ENCODE peak calls at places on chromosomes 13 and 19, in four cellular contexts. K is pancreas, E is brain microvascular endothelial cell, J is ascending aorta. V is an unnamed sample.

GRCh38 chr13:40141859-40142555 is 486.5 kb downstream of the COG6 start:
- DNase-seq in K (no peak), E (no peak), J (no peak), V (peak; percentile 29)

GRCh38 chr19:48495391-48495790 is 16.2 kb downstream of the LMTK3 start:
- DNase-seq in K (no peak), E (no peak), J (no peak), V (no peak)

GRCh38 chr13:48939728-48940127 is 36.0 kb upstream of the FNDC3A start:
- DNase-seq in K (no peak), E (no peak), J (no peak), V (no peak)

GRCh38 chr19:1860133-1860775 is 3.1 kb downstream of the KLF16 start:
- DNase-seq in K (no peak), E (peak; percentile 78), J (no peak), V (no peak)

GRCh38 chr19:48135411-48135810 is 24.8 kb upstream of the PLA2G4C start:
- DNase-seq in K (no peak), E (no peak), J (no peak), V (no peak)

GRCh38 chr13:38090913-38091312 is 221.3 kb upstream of the TRPC4 start:
- DNase-seq in K (no peak), E (no peak), J (no peak), V (no peak)

GRCh38 chr13:114112826-114113322 is 19.5 kb downstream of the RASA3 start:
- DNase-seq in K (no peak), E (no peak), J (peak; percentile 48), V (no peak)

GRCh38 chr19:33718668-33719259 is 77.9 kb upstream of the KCTD15 start:
- DNase-seq in K (no peak), E (no peak), J (no peak), V (no peak)

GRCh38 chr19:30216453-30216852 is 155.7 kb upstream of the ZNF536 start:
- DNase-seq in K (no peak), E (no peak), J (no peak), V (no peak)

GRCh38 chr13:37319041-37319443 is 213.6 kb upstream of the CSNK1A1L start:
- DNase-seq in K (no peak), E (no peak), J (no peak), V (no peak)

GRCh38 chr13:112716461-112716820 is 26.6 kb downstream of the ATP11A start:
- DNase-seq in K (no peak), E (no peak), J (no peak), V (no peak)

GRCh38 chr13:40377783-40378182 is 288.7 kb downstream of the FOXO1 start:
- DNase-seq in K (no peak), E (peak; percentile 80), J (no peak), V (no peak)

GRCh38 chr19:43619262-43620060 is at the start of gene ZNF428:
- DNase-seq in K (peak; percentile 88), E (peak; percentile 84), J (peak; percentile 92), V (peak; percentile 89)
- TF ChIP-seq CTCF in K (no peak), E (peak; percentile 1), J (no peak), V (no peak)

GRCh38 chr13:107203146-107203847 is 635.4 kb upstream of the ARGLU1 start:
- DNase-seq in K (no peak), E (peak; percentile 15), J (no peak), V (no peak)
- TF ChIP-seq CTCF in K (no peak), E (peak; percentile 61), J (no peak), V (no peak)

DNA sequence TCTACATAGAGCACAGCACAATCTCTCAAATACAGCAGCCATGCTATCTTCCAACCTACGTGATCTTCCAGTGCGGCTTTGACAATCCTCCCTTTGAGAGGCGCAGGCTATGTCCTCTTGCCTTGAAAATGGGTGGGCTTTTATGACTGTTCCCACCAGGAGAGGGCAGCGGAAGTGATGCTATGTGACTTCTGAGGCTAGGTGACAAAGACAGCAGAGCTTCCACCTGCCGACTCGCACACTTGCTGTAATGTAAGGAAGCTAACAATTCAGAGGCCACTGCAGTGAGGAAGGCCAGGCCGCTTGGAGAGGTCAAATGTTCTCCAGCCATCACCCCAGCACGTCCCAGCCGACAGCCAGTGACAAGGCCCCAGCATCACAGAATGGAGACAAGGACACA is 65.8 kb downstream of the MRPL57 start:
- DNase-seq in K (no peak), E (no peak), J (no peak), V (no peak)
- TF ChIP-seq CTCF in K (no peak), E (no peak), J (no peak), V (no peak)

DNA sequence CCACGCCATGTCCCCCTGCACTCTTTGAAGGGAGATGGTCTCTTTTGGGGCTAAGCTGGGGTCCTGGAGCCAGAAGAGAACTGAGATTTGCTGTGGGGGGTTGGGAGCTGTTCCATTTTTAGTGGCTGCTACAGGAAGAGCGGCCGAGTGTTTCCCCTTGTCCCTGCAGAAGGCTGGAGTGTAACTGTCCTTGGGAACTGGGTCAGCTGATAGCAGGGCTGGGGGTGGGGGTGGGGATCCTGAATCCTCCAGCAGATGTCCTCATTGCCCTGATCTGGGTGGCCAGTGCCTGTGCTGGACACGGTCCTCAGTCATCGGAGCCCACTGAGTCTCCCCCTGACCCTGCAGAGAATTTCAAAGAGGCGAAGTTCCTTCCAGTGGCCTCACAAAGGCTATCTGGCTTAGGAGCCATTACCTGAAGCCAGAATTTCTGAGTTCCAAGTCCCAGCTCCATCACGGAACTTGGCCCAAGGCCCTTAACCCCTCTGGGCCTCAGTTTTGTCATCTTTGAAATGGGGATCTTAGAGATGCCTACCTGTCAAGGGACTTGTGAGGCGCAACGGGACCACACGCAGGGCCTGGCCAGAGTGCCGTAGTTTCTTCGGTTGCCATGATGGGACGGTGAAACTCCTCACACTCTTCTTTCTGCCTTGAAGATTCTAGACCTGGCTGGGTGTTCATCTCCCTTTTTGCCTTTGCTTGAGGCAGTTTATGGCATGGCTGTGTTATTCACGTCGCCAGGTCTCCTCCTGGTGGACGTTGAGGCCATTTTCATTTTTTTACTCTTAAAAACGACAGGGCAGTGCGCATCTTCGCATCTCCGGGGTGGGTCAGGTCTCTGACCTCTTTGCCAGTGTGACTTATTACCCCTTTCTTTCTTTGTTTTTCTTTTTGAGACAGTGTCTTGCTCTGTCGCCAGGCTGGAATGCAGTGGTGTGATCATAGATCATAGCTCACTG is 51.9 kb downstream of the DNM2 start:
- DNase-seq in K (no peak), E (no peak), J (peak; percentile 73), V (no peak)
- TF ChIP-seq CTCF in K (no peak), E (peak; percentile 56), J (no peak), V (peak; percentile 19)

GRCh38 chr13:99619207-99619606 is 117.9 kb downstream of the TM9SF2 start:
- DNase-seq in K (no peak), E (no peak), J (no peak), V (no peak)

GRCh38 chr13:99617474-99618255 is 116.4 kb downstream of the TM9SF2 start:
- DNase-seq in K (no peak), E (peak; percentile 27), J (no peak), V (no peak)

GRCh38 chr13:99610702-99611289 is 109.5 kb downstream of the TM9SF2 start:
- DNase-seq in K (no peak), E (no peak), J (no peak), V (no peak)

DNA sequence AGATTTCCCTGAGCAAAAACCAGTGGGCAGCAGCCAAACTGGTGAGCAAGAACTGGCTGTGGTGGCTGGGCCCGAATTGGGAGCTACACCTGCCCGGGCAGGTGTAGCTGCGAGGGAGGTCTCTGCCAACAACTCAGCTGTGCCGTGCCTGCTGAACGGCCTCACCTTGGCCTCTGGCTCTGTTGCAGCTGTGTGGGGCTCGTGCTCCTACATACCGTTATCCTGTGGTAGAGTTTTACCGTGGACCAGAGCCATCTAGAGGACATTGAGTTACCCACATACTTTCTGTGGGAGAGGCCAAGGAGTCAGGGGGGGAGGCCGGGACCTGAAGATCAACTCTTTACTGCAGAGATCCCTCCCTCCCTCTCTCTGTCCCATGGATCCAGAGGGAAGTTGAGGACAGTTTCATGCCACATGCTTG is 113.2 kb downstream of the TM9SF2 start:
- DNase-seq in K (peak; percentile 60), E (no peak), J (no peak), V (no peak)
- TF ChIP-seq CTCF in K (no peak), E (peak; percentile 52), J (no peak), V (no peak)

DNA sequence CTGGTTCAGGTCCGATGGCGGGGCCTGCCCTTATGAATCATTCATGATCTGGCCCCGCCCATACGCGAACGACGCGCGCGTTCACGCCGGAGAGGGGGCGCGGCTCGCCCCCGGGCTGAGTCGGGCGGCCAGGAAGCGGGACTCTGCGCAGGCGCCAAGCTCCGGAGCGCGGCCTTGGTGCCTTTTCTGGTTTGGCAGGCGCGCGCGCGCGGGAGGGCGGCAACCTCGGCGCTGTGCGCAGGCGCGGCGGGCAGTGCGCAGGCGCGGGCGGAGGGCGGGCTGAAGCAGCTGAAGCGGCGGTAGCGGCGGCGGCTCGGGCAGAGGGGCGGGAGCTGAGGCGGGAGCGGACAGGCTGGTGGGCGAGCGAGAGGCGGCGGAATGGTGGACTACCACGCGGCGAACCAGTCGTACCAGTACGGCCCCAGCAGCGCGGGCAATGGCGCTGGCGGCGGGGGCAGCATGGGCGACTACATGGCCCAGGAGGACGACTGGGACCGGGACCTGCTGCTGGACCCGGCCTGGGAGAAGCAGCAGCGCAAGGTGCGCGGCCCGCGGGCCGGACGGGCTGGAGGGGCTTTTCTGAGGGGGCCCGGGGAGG is at the start of gene ACTN4:
- DNase-seq in K (peak; percentile 100), E (peak; percentile 97), J (peak; percentile 99), V (peak; percentile 97)
- TF ChIP-seq CTCF in K (no peak), E (no peak), J (no peak), V (no peak)